ENCODE peak calls at places on chromosomes 16 and 17, in seven cellular contexts. U is CD8-positive, alpha-beta memory T cell; I is CD8-positive, alpha-beta T cell; A is cardiac muscle cell; Z is naive thymus-derived CD4-positive, alpha-beta T cell; J is ovary; T is GM23338. G is an unnamed sample.

GRCh38 chr17:17784599-17785264 is 52.1 kb downstream of the SREBF1 start:
- DNase-seq in U (no peak), I (no peak), A (no peak), Z (no peak), J (peak), T (peak), G (peak)

GRCh38 chr16:6068063-6068462 is 970.5 kb upstream of the EEF2KMT start:
- DNase-seq in U (no peak), I (no peak), A (no peak), Z (no peak), J (no peak), T (peak), G (no peak)

GRCh38 chr16:86374603-86375002 is 135.7 kb upstream of the FOXF1 start:
- DNase-seq in U (no peak), I (no peak), A (no peak), Z (no peak), J (no peak), T (no peak), G (no peak)

GRCh38 chr17:78263063-78263735 is 31.8 kb downstream of the TMEM235 start:
- DNase-seq in U (no peak), I (no peak), A (peak), Z (no peak), J (no peak), T (no peak), G (peak)

GRCh38 chr17:45719335-45720071 is 64.6 kb upstream of the CRHR1 start:
- DNase-seq in U (no peak), I (no peak), A (peak), Z (no peak), J (no peak), T (peak), G (peak)

GRCh38 chr16:28981517-28981916 is 3.3 kb upstream of the LAT start:
- DNase-seq in U (no peak), I (no peak), A (no peak), Z (no peak), J (no peak), T (peak), G (peak)

GRCh38 chr16:29891525-29892457 is 7.6 kb downstream of the SEZ6L2 start:
- DNase-seq in U (no peak), I (no peak), A (peak), Z (no peak), J (no peak), T (no peak), G (no peak)

GRCh38 chr17:43531955-43532354 is 14.2 kb downstream of the ETV4 start:
- DNase-seq in U (no peak), I (no peak), A (no peak), Z (no peak), J (no peak), T (no peak), G (no peak)

GRCh38 chr17:82823004-82823403 is 16.8 kb downstream of the ZNF750 start:
- DNase-seq in U (no peak), I (no peak), A (no peak), Z (no peak), J (no peak), T (peak), G (no peak)

GRCh38 chr16:55492756-55493380 is 13.9 kb downstream of the MMP2 start:
- DNase-seq in U (no peak), I (no peak), A (no peak), Z (no peak), J (peak), T (no peak), G (no peak)

GRCh38 chr17:19333132-19333440 is 29.4 kb downstream of the B9D1 start:
- DNase-seq in U (no peak), I (no peak), A (no peak), Z (no peak), J (no peak), T (no peak), G (no peak)

GRCh38 chr17:78903101-78903779 is at the start of gene CEP295NL:
- DNase-seq in U (no peak), I (no peak), A (no peak), Z (no peak), J (no peak), T (peak), G (peak)

GRCh38 chr16:48537909-48538745 is 71.9 kb downstream of the N4BP1 start:
- DNase-seq in U (no peak), I (no peak), A (peak), Z (no peak), J (peak), T (no peak), G (peak)

DNA sequence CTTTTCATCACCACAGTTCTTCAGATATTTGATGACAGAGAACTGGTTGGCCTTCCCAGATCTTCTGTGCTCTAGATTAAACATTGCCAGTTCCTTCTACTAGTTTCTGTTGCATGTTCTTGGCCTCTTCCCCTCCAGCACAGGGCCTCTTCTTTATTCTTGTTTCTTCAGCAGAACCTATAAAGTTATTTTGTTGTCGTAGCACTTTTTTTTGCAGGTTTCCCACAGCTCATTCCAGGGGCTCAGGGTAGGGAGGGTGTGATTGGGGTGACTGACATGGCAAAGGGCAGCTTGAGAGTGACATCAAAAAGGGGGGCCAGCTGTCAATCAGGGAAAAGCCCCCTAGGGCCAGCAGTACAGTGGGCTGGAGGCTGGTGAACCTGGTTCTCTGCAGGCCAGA is 9.4 kb downstream of the CHD9 start:
- DNase-seq in U (no peak), I (no peak), A (no peak), Z (no peak), J (no peak), T (no peak), G (no peak)
- H3K27ac ChIP-seq in U (no peak), I (no peak), A (no peak), Z (no peak), J (no peak), T (no peak), G (no peak)

DNA sequence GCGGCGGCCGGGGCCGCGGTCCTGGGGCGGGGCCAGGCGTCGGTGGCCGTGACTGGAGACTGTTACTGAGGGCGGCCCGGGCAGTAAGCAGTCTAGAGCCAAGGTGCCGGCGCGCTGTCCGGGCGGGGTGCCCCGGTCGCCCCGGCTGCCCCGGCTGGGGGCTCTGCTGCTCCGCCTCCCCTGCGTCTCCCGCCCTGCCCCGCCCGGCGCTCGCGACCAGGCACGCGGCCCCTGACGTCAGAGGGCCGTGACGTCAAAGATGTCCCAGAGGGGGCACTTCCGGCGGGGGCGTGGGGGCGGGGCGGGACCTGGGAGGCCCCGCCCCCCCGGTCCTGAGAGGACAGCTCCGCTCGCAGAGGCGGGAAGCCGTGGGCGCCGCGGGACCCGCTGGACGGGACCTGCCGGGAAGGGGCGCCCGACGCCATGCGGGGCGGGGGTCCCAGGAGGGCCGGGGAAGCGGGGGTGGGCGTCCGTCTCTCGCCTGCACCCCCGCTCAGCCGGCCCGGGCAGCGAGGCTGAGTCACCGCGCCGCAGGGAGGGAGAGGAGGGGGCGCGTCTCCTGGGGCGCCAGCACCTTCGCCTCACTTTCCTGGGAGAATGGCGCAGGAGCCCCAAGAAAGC is 4.5 kb upstream of the HIC1 start:
- DNase-seq in U (peak), I (peak), A (peak), Z (peak), J (peak), T (peak), G (peak)
- H3K27ac ChIP-seq in U (no peak), I (no peak), A (no peak), Z (no peak), J (peak), T (no peak), G (no peak)

GRCh38 chr16:67716097-67716496 is 3.0 kb downstream of the GFOD2 start:
- DNase-seq in U (no peak), I (no peak), A (no peak), Z (no peak), J (no peak), T (no peak), G (no peak)
- H3K27ac ChIP-seq in U (no peak), I (no peak), A (no peak), Z (no peak), J (no peak), T (no peak), G (no peak)

GRCh38 chr16:31298340-31298739 is 38.6 kb downstream of the ITGAM start:
- DNase-seq in U (no peak), I (no peak), A (no peak), Z (no peak), J (no peak), T (no peak), G (no peak)

GRCh38 chr16:31297496-31297895 is 37.7 kb downstream of the ITGAM start:
- DNase-seq in U (no peak), I (no peak), A (no peak), Z (no peak), J (no peak), T (no peak), G (no peak)

GRCh38 chr16:31291376-31291775 is 31.6 kb downstream of the ITGAM start:
- DNase-seq in U (no peak), I (no peak), A (no peak), Z (no peak), J (no peak), T (no peak), G (no peak)

GRCh38 chr16:31298958-31299357 is 39.2 kb downstream of the ITGAM start:
- DNase-seq in U (no peak), I (no peak), A (peak), Z (no peak), J (no peak), T (no peak), G (no peak)

DNA sequence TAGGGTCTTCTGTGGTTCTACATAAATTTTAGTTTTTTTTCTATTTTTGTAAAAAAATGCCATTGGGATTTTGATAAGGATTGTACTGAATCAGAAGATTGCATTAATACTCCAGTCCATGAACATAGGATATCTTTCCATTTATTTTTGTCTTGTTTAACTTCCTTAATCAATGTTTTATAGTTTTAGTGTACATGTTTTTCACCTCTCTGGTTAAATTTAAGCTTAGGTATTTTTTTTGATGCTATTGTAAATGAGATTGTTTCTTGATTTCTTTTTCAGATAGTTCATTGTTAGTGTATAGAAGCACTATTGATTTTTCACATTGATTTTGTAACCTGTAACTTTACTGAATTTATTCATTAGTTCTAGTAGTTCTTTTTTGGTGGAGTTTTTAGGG is 35.4 kb downstream of the ITGAM start:
- DNase-seq in U (no peak), I (no peak), A (no peak), Z (no peak), J (no peak), T (no peak), G (no peak)
- H3K27ac ChIP-seq in U (no peak), I (no peak), A (no peak), Z (no peak), J (no peak), T (no peak), G (no peak)

DNA sequence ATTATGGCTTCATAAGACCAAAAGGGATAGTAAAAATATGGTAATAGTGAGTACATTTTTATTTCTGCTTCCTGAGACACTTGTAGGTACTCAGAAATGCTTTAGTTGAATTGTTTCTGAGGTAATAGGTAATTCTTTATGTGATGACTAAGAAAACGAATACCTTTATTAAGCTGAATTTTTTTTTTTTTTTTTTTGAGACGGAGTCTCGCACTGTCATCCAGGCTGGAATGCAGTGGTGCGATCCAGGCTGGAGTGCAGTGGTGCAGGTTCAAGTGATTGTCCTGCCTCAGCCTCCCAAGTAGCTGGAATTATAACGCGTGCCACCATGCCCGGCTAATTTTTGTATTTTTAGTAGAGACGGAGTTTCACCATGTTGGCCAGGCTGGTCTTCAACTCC is 1.9 kb downstream of the RAD51C start:
- DNase-seq in U (no peak), I (no peak), A (no peak), Z (no peak), J (no peak), T (no peak), G (no peak)
- H3K27ac ChIP-seq in U (no peak), I (no peak), A (no peak), Z (no peak), J (no peak), T (no peak), G (no peak)

G was measured in SJCRH30.